ENCODE peak calls at places on chromosomes 3 and 15, in four cellular contexts. P, T, R and E are unnamed samples.

GRCh38 chr3:129016366-129016724 is 15.2 kb downstream of the EFCC1 start:
- DNase-seq in P (no peak), T (no peak), R (peak; percentile 85), E (peak; percentile 30)

GRCh38 chr3:69113536-69113935 is 8.9 kb downstream of the LMOD3 start:
- DNase-seq in P (no peak), T (no peak), R (no peak), E (no peak)

GRCh38 chr15:101138913-101139880 is 112.7 kb downstream of the CHSY1 start:
- DNase-seq in P (peak; percentile 87), T (no peak), R (peak; percentile 51), E (no peak)

GRCh38 chr3:187227658-187228258 is 30.5 kb downstream of the RTP1 start:
- DNase-seq in P (peak; percentile 52), T (no peak), R (no peak), E (no peak)

GRCh38 chr15:52678468-52679231 is 538 bp downstream of the ATOSA start:
- DNase-seq in P (peak; percentile 53), T (peak; percentile 52), R (peak; percentile 80), E (peak; percentile 86)

GRCh38 chr15:28093761-28094535 is 5.2 kb downstream of the OCA2 start:
- DNase-seq in P (no peak), T (no peak), R (peak; percentile 35), E (no peak)

GRCh38 chr3:146390967-146391366 is 78.4 kb downstream of the PLSCR2 start:
- DNase-seq in P (no peak), T (no peak), R (no peak), E (no peak)

GRCh38 chr3:172103724-172104123 is 64.3 kb downstream of the FNDC3B start:
- DNase-seq in P (no peak), T (no peak), R (no peak), E (no peak)

GRCh38 chr15:60530168-60530567 is 51.2 kb upstream of the ICE2 start:
- DNase-seq in P (no peak), T (no peak), R (no peak), E (no peak)

GRCh38 chr3:64214697-64215018 is 10.6 kb downstream of the PRICKLE2 start:
- DNase-seq in P (no peak), T (no peak), R (no peak), E (no peak)

GRCh38 chr15:39133201-39133600 is 447.7 kb upstream of the THBS1 start:
- DNase-seq in P (no peak), T (no peak), R (no peak), E (no peak)

GRCh38 chr3:21938267-21938681 is 187.3 kb upstream of the ZNF385D start:
- DNase-seq in P (no peak), T (no peak), R (no peak), E (no peak)

GRCh38 chr15:59825926-59826325 is 136.8 kb upstream of the BNIP2 start:
- DNase-seq in P (peak; percentile 45), T (no peak), R (no peak), E (no peak)

GRCh38 chr3:39180183-39180545 is 12.2 kb downstream of the XIRP1 start:
- DNase-seq in P (no peak), T (no peak), R (no peak), E (no peak)

GRCh38 chr3:11509175-11510000 is 134.3 kb downstream of the VGLL4 start:
- DNase-seq in P (peak; percentile 79), T (no peak), R (peak; percentile 63), E (no peak)

GRCh38 chr15:25643120-25643519 is 204.3 kb upstream of the UBE3A start:
- DNase-seq in P (no peak), T (no peak), R (no peak), E (no peak)

GRCh38 chr3:28598165-28598564 is 249.5 kb upstream of the AZI2 start:
- DNase-seq in P (no peak), T (no peak), R (no peak), E (no peak)

GRCh38 chr3:111610612-111611054 is 15.5 kb upstream of the ZBED2 start:
- DNase-seq in P (no peak), T (no peak), R (no peak), E (no peak)

GRCh38 chr3:61634678-61635077 is 73.3 kb downstream of the PTPRG start:
- DNase-seq in P (no peak), T (no peak), R (no peak), E (peak; percentile 8)

GRCh38 chr15:26838742-26839460 is 28.0 kb upstream of the GABRA5 start:
- DNase-seq in P (no peak), T (peak; percentile 21), R (no peak), E (no peak)

GRCh38 chr3:195583831-195584542 is at the start of gene APOD:
- DNase-seq in P (no peak), T (no peak), R (peak; percentile 49), E (peak; percentile 55)

GRCh38 chr3:193702967-193703366 is 110.0 kb downstream of the OPA1 start:
- DNase-seq in P (no peak), T (no peak), R (no peak), E (no peak)

GRCh38 chr3:187987919-187988318 is 166.0 kb upstream of the LPP start:
- DNase-seq in P (no peak), T (no peak), R (no peak), E (no peak)

GRCh38 chr15:62807539-62808130 is 234.9 kb upstream of the TPM1 start:
- DNase-seq in P (no peak), T (no peak), R (no peak), E (no peak)

GRCh38 chr3:185822221-185822956 is 2.5 kb downstream of the IGF2BP2 start:
- DNase-seq in P (no peak), T (no peak), R (no peak), E (no peak)

GRCh38 chr15:48447657-48448056 is 116.4 kb downstream of the DUT start:
- DNase-seq in P (no peak), T (no peak), R (no peak), E (no peak)

GRCh38 chr15:33857726-33858125 is 110.6 kb upstream of the CHRM5 start:
- DNase-seq in P (no peak), T (no peak), R (no peak), E (no peak)

GRCh38 chr3:88767746-88768145 is 339.7 kb upstream of the EPHA3 start:
- DNase-seq in P (no peak), T (no peak), R (no peak), E (no peak)

GRCh38 chr15:84921121-84921520 is 36.7 kb downstream of the SLC28A1 start:
- DNase-seq in P (no peak), T (no peak), R (no peak), E (no peak)

GRCh38 chr15:39628131-39628482 is 47.2 kb downstream of the THBS1 start:
- DNase-seq in P (no peak), T (no peak), R (no peak), E (no peak)

GRCh38 chr3:17891139-17891850 is 148.9 kb upstream of the TBC1D5 start:
- DNase-seq in P (no peak), T (no peak), R (no peak), E (no peak)

GRCh38 chr15:28989239-28989830 is 103.6 kb downstream of the APBA2 start:
- DNase-seq in P (peak; percentile 84), T (peak; percentile 46), R (no peak), E (no peak)

GRCh38 chr15:47119349-47119748 is 598.0 kb upstream of the SEMA6D start:
- DNase-seq in P (no peak), T (no peak), R (no peak), E (no peak)

DNA sequence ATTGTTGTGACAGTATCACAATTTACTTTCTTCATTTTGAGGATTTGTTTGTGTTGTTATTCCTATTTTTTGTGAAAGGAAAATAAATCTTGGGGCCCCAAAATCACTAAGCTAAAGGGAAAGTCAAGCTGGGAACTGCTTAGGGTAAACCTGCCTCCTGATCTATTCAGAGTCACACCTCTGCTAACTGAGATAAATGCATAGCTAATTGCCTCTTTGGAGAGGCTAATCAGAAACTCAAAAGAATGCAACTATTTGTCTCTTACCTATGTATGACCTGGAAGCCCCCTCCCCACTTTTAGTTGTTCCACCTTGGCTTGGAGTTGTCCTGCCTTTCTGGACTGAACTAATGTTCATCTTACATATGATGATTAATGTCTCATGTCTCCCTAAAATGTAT is 523.1 kb upstream of the GOLIM4 start:
- DNase-seq in P (no peak), T (no peak), R (no peak), E (no peak)
- H3K4me1 ChIP-seq in P (no peaks in the 10 kb centered on the region), T (peaks cover 6% of the 10 kb centered on the region), R (no peaks in the 10 kb centered on the region), E (no peaks in the 10 kb centered on the region)

GRCh38 chr3:54345976-54346375 is 223.6 kb downstream of the CACNA2D3 start:
- DNase-seq in P (no peak), T (no peak), R (no peak), E (no peak)
- H3K4me3 ChIP-seq in P (no peak overlapping the region), T (no peak overlapping the region), R (no peak overlapping the region), E (no peak overlapping the region)

GRCh38 chr3:16398542-16399126 is 114.9 kb downstream of the RFTN1 start:
- DNase-seq in P (peak; percentile 13), T (no peak), R (no peak), E (no peak)
- H3K36me3 ChIP-seq in P (peaks cover 8% of the 10 kb centered on the region), T (no peaks in the 10 kb centered on the region), R (no peaks in the 10 kb centered on the region), E (no peaks in the 10 kb centered on the region)

DNA sequence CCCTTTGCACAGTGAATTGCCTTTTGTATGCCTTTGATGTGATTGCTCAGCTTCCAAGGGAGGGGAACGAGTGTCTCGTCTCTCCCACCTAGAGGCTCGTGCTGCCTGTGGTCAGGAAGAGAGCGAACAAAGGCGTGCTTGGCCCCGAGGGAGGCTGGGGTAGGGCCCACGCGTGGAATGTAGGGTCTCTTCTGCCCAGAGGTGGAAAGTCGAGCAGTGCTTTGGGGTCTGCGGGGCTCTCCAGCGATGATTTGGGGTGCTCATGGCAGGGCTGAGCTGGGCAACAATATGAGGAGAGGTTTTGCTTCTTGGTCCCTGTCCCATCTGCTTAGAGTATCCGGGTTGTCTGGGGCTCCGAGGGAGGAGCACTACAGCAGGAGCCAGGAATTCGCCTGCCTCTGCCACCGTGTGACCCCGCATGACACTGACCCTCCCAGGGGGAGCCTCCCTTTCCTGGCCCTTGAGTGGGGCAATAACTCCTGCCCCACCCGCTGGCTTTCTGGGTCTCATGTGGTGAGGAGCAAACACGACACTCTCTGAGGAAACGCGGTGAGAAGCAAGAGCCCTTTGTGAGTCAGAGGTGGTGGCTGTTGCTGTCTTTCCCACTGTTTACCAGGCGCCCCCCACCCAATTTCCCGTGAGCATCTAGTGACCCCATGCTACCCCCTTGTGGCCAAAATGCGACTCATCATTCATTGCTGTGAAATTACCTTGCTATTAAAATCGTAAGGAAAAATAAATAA is 29.6 kb downstream of the CCNL1 start:
- DNase-seq in P (peak; percentile 81), T (peak; percentile 71), R (peak; percentile 92), E (peak; percentile 94)
- H3K4me1 ChIP-seq in P (peaks cover 59% of the 10 kb centered on the region), T (peaks cover 13% of the 10 kb centered on the region), R (peaks cover 28% of the 10 kb centered on the region), E (peaks cover 65% of the 10 kb centered on the region)

DNA sequence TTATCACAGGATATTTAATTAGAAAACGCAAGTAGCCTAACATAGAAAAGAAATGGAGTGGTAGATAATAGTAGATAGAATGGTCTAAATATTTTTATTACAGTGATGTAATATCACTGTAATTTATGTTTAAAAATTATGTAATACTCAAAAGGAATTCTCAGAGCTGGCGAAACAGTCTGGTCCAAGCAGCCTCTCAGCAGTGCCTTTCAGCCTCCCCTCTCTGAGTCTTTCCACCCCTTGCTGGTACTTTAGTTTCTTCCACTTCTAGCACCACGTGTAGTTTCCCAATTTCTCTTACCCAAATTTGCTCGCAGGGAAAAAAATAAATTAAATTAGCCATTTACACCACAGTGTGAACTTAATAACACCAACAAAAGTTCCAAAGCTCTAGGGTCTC is 32.0 kb downstream of the AGTR1 start:
- DNase-seq in P (no peak), T (no peak), R (no peak), E (no peak)
- H3K4me3 ChIP-seq in P (no peak overlapping the region), T (no peak overlapping the region), R (no peak overlapping the region), E (no peak overlapping the region)

GRCh38 chr15:65883571-65883970 is 14.3 kb downstream of the RAB11A start:
- DNase-seq in P (no peak), T (no peak), R (no peak), E (no peak)
- H3K36me3 ChIP-seq in P (peaks cover 80% of the 10 kb centered on the region), T (peaks cover 100% of the 10 kb centered on the region), R (no peaks in the 10 kb centered on the region), E (no peaks in the 10 kb centered on the region)